ENCODE peak calls at places on chromosomes 6 and 20, in four cellular contexts. U, D, J and I are unnamed samples.

GRCh38 chr20:21517566-21518277 is 3.9 kb upstream of the NKX2-2 start:
- DNase-seq in U (no peak), D (no peak), J (no peak), I (no peak)

GRCh38 chr6:73612611-73613010 is 41.2 kb downstream of the SLC17A5 start:
- DNase-seq in U (no peak), D (no peak), J (no peak), I (no peak)

GRCh38 chr20:53578492-53579222 is 15.0 kb downstream of the ZNF217 start:
- DNase-seq in J (peak; percentile 53), U (no peak), D (peak; percentile 85), I (peak; percentile 89)

GRCh38 chr20:24698189-24698588 is 228.8 kb downstream of the SYNDIG1 start:
- DNase-seq in D (no peak), J (no peak), U (no peak), I (no peak)

GRCh38 chr6:137259349-137259748 is 40.2 kb upstream of the IFNGR1 start:
- DNase-seq in D (no peak), J (no peak), U (no peak), I (no peak)

GRCh38 chr20:49319204-49319809 is 41.5 kb upstream of the ZNFX1 start:
- DNase-seq in U (no peak), J (no peak), D (no peak), I (no peak)

GRCh38 chr6:106110167-106110826 is 24.2 kb downstream of the PRDM1 start:
- DNase-seq in D (no peak), U (no peak), J (no peak), I (no peak)

GRCh38 chr6:25703005-25703404 is 51.0 kb downstream of the SCGN start:
- DNase-seq in J (no peak), U (no peak), D (no peak), I (no peak)

GRCh38 chr6:151493495-151494234 is at the start of gene CCDC170:
- DNase-seq in D (peak; percentile 31), U (peak; percentile 44), J (peak; percentile 26), I (no peak)

GRCh38 chr6:109531446-109531845 is 48.4 kb upstream of the ZBTB24 start:
- DNase-seq in J (no peak), U (no peak), D (no peak), I (no peak)

GRCh38 chr20:10651227-10651990 is 22.4 kb downstream of the JAG1 start:
- DNase-seq in U (no peak), J (no peak), D (no peak), I (no peak)

GRCh38 chr20:51372966-51373365 is 169.6 kb downstream of the NFATC2 start:
- DNase-seq in U (no peak), J (no peak), D (no peak), I (no peak)

GRCh38 chr6:169981051-169981450 is 229.6 kb downstream of the ERMARD start:
- DNase-seq in J (no peak), U (no peak), D (no peak), I (no peak)

GRCh38 chr6:402901-403658 is 11.5 kb downstream of the IRF4 start:
- DNase-seq in J (no peak), U (no peak), D (no peak), I (no peak)

GRCh38 chr6:157620905-157621304 is 202.1 kb upstream of the SNX9 start:
- DNase-seq in D (no peak), J (no peak), U (no peak), I (no peak)

GRCh38 chr6:11632795-11633511 is 95.4 kb downstream of the TMEM170B start:
- DNase-seq in J (no peak), U (no peak), D (no peak), I (no peak)

GRCh38 chr20:36720510-36720909 is 25.4 kb downstream of the NDRG3 start:
- DNase-seq in J (no peak), D (no peak), U (no peak), I (no peak)

GRCh38 chr6:168641455-168641854 is 200.5 kb downstream of the SMOC2 start:
- DNase-seq in U (no peak), J (no peak), D (no peak), I (no peak)

GRCh38 chr6:68994561-68994960 is 359.5 kb downstream of the ADGRB3 start:
- DNase-seq in J (no peak), D (no peak), U (no peak), I (no peak)

GRCh38 chr20:19784511-19785172 is 26.6 kb downstream of the RIN2 start:
- DNase-seq in J (peak; percentile 70), U (peak; percentile 44), D (peak; percentile 42), I (no peak)

GRCh38 chr6:52217761-52218160 is 26.5 kb downstream of the IL17F start:
- DNase-seq in D (no peak), J (no peak), U (no peak), I (no peak)

GRCh38 chr6:27156874-27157460 is 90.5 kb upstream of the PRSS16 start:
- DNase-seq in U (no peak), D (no peak), J (no peak), I (no peak)

GRCh38 chr6:167769408-167770190 is 57.1 kb upstream of the AFDN start:
- DNase-seq in J (no peak), U (no peak), D (no peak), I (no peak)

GRCh38 chr6:148840256-148840655 is 93.4 kb downstream of the UST start:
- DNase-seq in J (no peak), U (no peak), D (no peak), I (no peak)

GRCh38 chr6:89716532-89716931 is 78.0 kb upstream of the LYRM2 start:
- DNase-seq in D (no peak), U (no peak), J (no peak), I (no peak)

GRCh38 chr6:101956961-101957360 is 563.5 kb downstream of the GRIK2 start:
- DNase-seq in D (no peak), U (no peak), J (no peak), I (no peak)

GRCh38 chr6:164640946-164641345 is 668.5 kb downstream of the C6orf118 start:
- DNase-seq in U (no peak), J (no peak), D (no peak), I (no peak)

GRCh38 chr6:155444952-155445903 is 10.4 kb downstream of the NOX3 start:
- DNase-seq in J (no peak), D (no peak), U (no peak), I (no peak)

GRCh38 chr20:59690101-59690500 is 85.8 kb downstream of the PHACTR3 start:
- DNase-seq in D (no peak), J (no peak), U (no peak), I (no peak)

GRCh38 chr20:2108987-2109386 is 7.4 kb downstream of the STK35 start:
- DNase-seq in U (no peak), D (no peak), J (no peak), I (no peak)

GRCh38 chr20:4261333-4262284 is 246.3 kb upstream of the RNF24 start:
- DNase-seq in J (no peak), U (no peak), D (no peak), I (no peak)

GRCh38 chr20:51221103-51221502 is 198.2 kb upstream of the KCNG1 start:
- DNase-seq in J (no peak), U (no peak), D (no peak), I (no peak)

GRCh38 chr6:168534265-168534664 is 93.3 kb downstream of the SMOC2 start:
- DNase-seq in J (no peak), D (no peak), U (no peak), I (no peak)

GRCh38 chr20:56540415-56540814 is 7.4 kb downstream of the FAM209B start:
- DNase-seq in U (no peak), J (no peak), D (no peak), I (no peak)

GRCh38 chr6:82257088-82257774 is 9.7 kb upstream of the IBTK start:
- DNase-seq in J (no peak), U (no peak), D (no peak), I (no peak)